ENCODE peak calls at places on chromosomes 2 and 18, in eight cellular contexts. One of them, this sample, is unnamed.

GRCh38 chr2:54256091-54256694 is at the start of gene TSPYL6:
- DNase-seq in GM23248: no peak
- DNase-seq in prostate gland: no peak
- DNase-seq in A549: no peak
- DNase-seq in upper lobe of right lung: no peak
- DNase-seq in DND-41: no peak
- DNase-seq in spleen: no peak
- DNase-seq in lower lobe of right lung: no peak
- DNase-seq in this sample: no peak

GRCh38 chr2:120631719-120632118 is 103.9 kb upstream of the GLI2 start:
- DNase-seq in lower lobe of right lung: no peak
- DNase-seq in upper lobe of right lung: peak; percentile 32
- DNase-seq in GM23248: no peak
- DNase-seq in A549: no peak
- DNase-seq in spleen: no peak
- DNase-seq in DND-41: no peak
- DNase-seq in prostate gland: no peak
- DNase-seq in this sample: no peak

GRCh38 chr2:200077210-200077650 is 121.8 kb downstream of the MAIP1 start:
- DNase-seq in DND-41: no peak
- DNase-seq in prostate gland: no peak
- DNase-seq in lower lobe of right lung: no peak
- DNase-seq in A549: peak; percentile 12
- DNase-seq in GM23248: peak; percentile 48
- DNase-seq in upper lobe of right lung: no peak
- DNase-seq in spleen: no peak
- DNase-seq in this sample: no peak

GRCh38 chr2:69767034-69767433 is 25.1 kb downstream of the ANXA4 start:
- DNase-seq in GM23248: peak; percentile 83
- DNase-seq in upper lobe of right lung: no peak
- DNase-seq in spleen: no peak
- DNase-seq in A549: no peak
- DNase-seq in prostate gland: no peak
- DNase-seq in DND-41: no peak
- DNase-seq in lower lobe of right lung: no peak
- DNase-seq in this sample: no peak

GRCh38 chr2:61898810-61899209 is 6.7 kb upstream of the COMMD1 start:
- DNase-seq in A549: no peak
- DNase-seq in spleen: no peak
- DNase-seq in upper lobe of right lung: no peak
- DNase-seq in prostate gland: no peak
- DNase-seq in lower lobe of right lung: no peak
- DNase-seq in GM23248: peak; percentile 47
- DNase-seq in DND-41: no peak
- DNase-seq in this sample: no peak

GRCh38 chr2:205686231-205687017 is 4.1 kb downstream of the NRP2 start:
- DNase-seq in A549: no peak
- DNase-seq in upper lobe of right lung: no peak
- DNase-seq in GM23248: peak; percentile 57
- DNase-seq in spleen: no peak
- DNase-seq in prostate gland: no peak
- DNase-seq in DND-41: no peak
- DNase-seq in lower lobe of right lung: no peak
- DNase-seq in this sample: no peak

GRCh38 chr2:144605232-144605631 is 85.3 kb upstream of the ZEB2 start:
- DNase-seq in DND-41: no peak
- DNase-seq in lower lobe of right lung: no peak
- DNase-seq in upper lobe of right lung: no peak
- DNase-seq in spleen: no peak
- DNase-seq in prostate gland: no peak
- DNase-seq in GM23248: no peak
- DNase-seq in A549: no peak
- DNase-seq in this sample: no peak

GRCh38 chr2:21441442-21441841 is 317.7 kb downstream of the TDRD15 start:
- DNase-seq in GM23248: no peak
- DNase-seq in prostate gland: no peak
- DNase-seq in upper lobe of right lung: no peak
- DNase-seq in DND-41: no peak
- DNase-seq in lower lobe of right lung: no peak
- DNase-seq in A549: no peak
- DNase-seq in spleen: no peak
- DNase-seq in this sample: no peak

GRCh38 chr2:154158101-154158500 is 286.4 kb downstream of the GALNT13 start:
- DNase-seq in A549: no peak
- DNase-seq in prostate gland: no peak
- DNase-seq in upper lobe of right lung: no peak
- DNase-seq in spleen: no peak
- DNase-seq in lower lobe of right lung: no peak
- DNase-seq in GM23248: peak; percentile 5
- DNase-seq in DND-41: no peak
- DNase-seq in this sample: no peak

GRCh38 chr2:168661404-168661869 is 141.0 kb upstream of the NOSTRIN start:
- DNase-seq in upper lobe of right lung: no peak
- DNase-seq in A549: no peak
- DNase-seq in lower lobe of right lung: no peak
- DNase-seq in DND-41: no peak
- DNase-seq in prostate gland: no peak
- DNase-seq in GM23248: no peak
- DNase-seq in spleen: no peak
- DNase-seq in this sample: peak; percentile 84

GRCh38 chr18:58520964-58521363 is 107.9 kb downstream of the ALPK2 start:
- DNase-seq in upper lobe of right lung: no peak
- DNase-seq in prostate gland: no peak
- DNase-seq in lower lobe of right lung: no peak
- DNase-seq in A549: no peak
- DNase-seq in spleen: no peak
- DNase-seq in GM23248: peak; percentile 48
- DNase-seq in DND-41: no peak
- DNase-seq in this sample: no peak

GRCh38 chr2:1990724-1991123 is 246.4 kb upstream of the PXDN start:
- DNase-seq in upper lobe of right lung: no peak
- DNase-seq in spleen: no peak
- DNase-seq in lower lobe of right lung: no peak
- DNase-seq in A549: no peak
- DNase-seq in GM23248: peak; percentile 39
- DNase-seq in prostate gland: no peak
- DNase-seq in DND-41: no peak
- DNase-seq in this sample: no peak

GRCh38 chr2:181924336-181924735 is 32.8 kb downstream of the ITPRID2 start:
- DNase-seq in prostate gland: no peak
- DNase-seq in upper lobe of right lung: no peak
- DNase-seq in DND-41: no peak
- DNase-seq in GM23248: no peak
- DNase-seq in A549: no peak
- DNase-seq in lower lobe of right lung: no peak
- DNase-seq in spleen: no peak
- DNase-seq in this sample: peak; percentile 88

GRCh38 chr2:71589763-71590162 is 136.4 kb downstream of the DYSF start:
- DNase-seq in lower lobe of right lung: no peak
- DNase-seq in DND-41: no peak
- DNase-seq in GM23248: no peak
- DNase-seq in prostate gland: no peak
- DNase-seq in spleen: no peak
- DNase-seq in A549: no peak
- DNase-seq in upper lobe of right lung: no peak
- DNase-seq in this sample: no peak

GRCh38 chr18:75679347-75679746 is 251.8 kb upstream of the SMIM21 start:
- DNase-seq in prostate gland: no peak
- DNase-seq in DND-41: no peak
- DNase-seq in lower lobe of right lung: no peak
- DNase-seq in A549: no peak
- DNase-seq in GM23248: no peak
- DNase-seq in spleen: no peak
- DNase-seq in upper lobe of right lung: no peak
- DNase-seq in this sample: no peak

GRCh38 chr2:27087823-27088410 is 1.3 kb downstream of the KHK start:
- DNase-seq in lower lobe of right lung: no peak
- DNase-seq in A549: no peak
- DNase-seq in GM23248: no peak
- DNase-seq in DND-41: no peak
- DNase-seq in prostate gland: no peak
- DNase-seq in spleen: peak; percentile 35
- DNase-seq in upper lobe of right lung: no peak
- DNase-seq in this sample: no peak

GRCh38 chr18:45728341-45729010 is 4.5 kb downstream of the SLC14A1 start:
- DNase-seq in upper lobe of right lung: no peak
- DNase-seq in lower lobe of right lung: no peak
- DNase-seq in A549: no peak
- DNase-seq in prostate gland: no peak
- DNase-seq in spleen: no peak
- DNase-seq in DND-41: no peak
- DNase-seq in GM23248: peak; percentile 36
- DNase-seq in this sample: no peak

GRCh38 chr2:104938226-104938941 is 84.5 kb downstream of the POU3F3 start:
- DNase-seq in upper lobe of right lung: no peak
- DNase-seq in A549: no peak
- DNase-seq in spleen: no peak
- DNase-seq in prostate gland: no peak
- DNase-seq in lower lobe of right lung: no peak
- DNase-seq in DND-41: no peak
- DNase-seq in GM23248: no peak
- DNase-seq in this sample: no peak

GRCh38 chr2:159716857-159717256 is 4.6 kb downstream of the MARCHF7 start:
- DNase-seq in DND-41: no peak
- DNase-seq in lower lobe of right lung: no peak
- DNase-seq in spleen: no peak
- DNase-seq in prostate gland: no peak
- DNase-seq in upper lobe of right lung: no peak
- DNase-seq in A549: no peak
- DNase-seq in GM23248: no peak
- DNase-seq in this sample: no peak

GRCh38 chr2:159720676-159721075 is 8.4 kb downstream of the MARCHF7 start:
- DNase-seq in DND-41: no peak
- DNase-seq in upper lobe of right lung: no peak
- DNase-seq in lower lobe of right lung: no peak
- DNase-seq in A549: no peak
- DNase-seq in GM23248: no peak
- DNase-seq in spleen: no peak
- DNase-seq in prostate gland: no peak
- DNase-seq in this sample: no peak

GRCh38 chr2:159725713-159726112 is 13.4 kb downstream of the MARCHF7 start:
- DNase-seq in DND-41: no peak
- DNase-seq in GM23248: no peak
- DNase-seq in lower lobe of right lung: no peak
- DNase-seq in prostate gland: no peak
- DNase-seq in A549: no peak
- DNase-seq in spleen: no peak
- DNase-seq in upper lobe of right lung: no peak
- DNase-seq in this sample: no peak

GRCh38 chr2:159722580-159722979 is 10.3 kb downstream of the MARCHF7 start:
- DNase-seq in prostate gland: no peak
- DNase-seq in spleen: no peak
- DNase-seq in upper lobe of right lung: no peak
- DNase-seq in lower lobe of right lung: no peak
- DNase-seq in DND-41: no peak
- DNase-seq in A549: no peak
- DNase-seq in GM23248: no peak
- DNase-seq in this sample: no peak
- H3K9me3 ChIP-seq in prostate gland: no peaks in the 10 kb centered on the region
- H3K9me3 ChIP-seq in spleen: peaks cover 6% of the 10 kb centered on the region
- H3K9me3 ChIP-seq in upper lobe of right lung: no peaks in the 10 kb centered on the region
- H3K9me3 ChIP-seq in lower lobe of right lung: no peaks in the 10 kb centered on the region
- H3K9me3 ChIP-seq in DND-41: no peaks in the 10 kb centered on the region
- H3K9me3 ChIP-seq in A549: no peaks in the 10 kb centered on the region
- H3K9me3 ChIP-seq in GM23248: no peaks in the 10 kb centered on the region
- H3K9me3 ChIP-seq in this sample: no peaks in the 10 kb centered on the region

DNA sequence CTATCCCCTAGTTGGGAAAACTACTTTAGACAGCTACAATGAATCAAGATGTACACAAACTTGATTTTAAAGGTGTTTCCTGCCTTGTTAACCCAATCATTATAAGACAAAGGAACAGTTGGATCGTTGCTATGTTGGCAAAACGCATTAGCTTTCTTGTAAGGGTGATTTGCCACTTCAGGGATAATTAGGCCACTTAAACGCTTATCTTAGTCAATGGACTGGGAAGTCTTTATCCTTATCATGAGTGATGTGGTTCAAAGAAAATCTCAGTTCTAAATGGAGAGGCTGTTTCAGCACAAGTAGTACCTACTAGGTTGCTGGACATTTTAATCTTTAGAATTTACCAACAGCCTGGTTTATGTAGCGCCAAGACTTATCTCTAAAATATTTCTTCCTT is 406.1 kb upstream of the MEX3C start:
- DNase-seq in GM23248: no peak
- DNase-seq in spleen: no peak
- DNase-seq in upper lobe of right lung: no peak
- DNase-seq in DND-41: no peak
- DNase-seq in lower lobe of right lung: no peak
- DNase-seq in prostate gland: no peak
- DNase-seq in A549: no peak
- DNase-seq in this sample: no peak
- H3K4me1 ChIP-seq in GM23248: no peaks in the 10 kb centered on the region
- H3K4me1 ChIP-seq in spleen: no peaks in the 10 kb centered on the region
- H3K4me1 ChIP-seq in upper lobe of right lung: no peaks in the 10 kb centered on the region
- H3K4me1 ChIP-seq in DND-41: no peaks in the 10 kb centered on the region
- H3K4me1 ChIP-seq in lower lobe of right lung: no peaks in the 10 kb centered on the region
- H3K4me1 ChIP-seq in prostate gland: no peaks in the 10 kb centered on the region
- H3K4me1 ChIP-seq in A549: no peaks in the 10 kb centered on the region
- H3K4me1 ChIP-seq in this sample: no peaks in the 10 kb centered on the region

DNA sequence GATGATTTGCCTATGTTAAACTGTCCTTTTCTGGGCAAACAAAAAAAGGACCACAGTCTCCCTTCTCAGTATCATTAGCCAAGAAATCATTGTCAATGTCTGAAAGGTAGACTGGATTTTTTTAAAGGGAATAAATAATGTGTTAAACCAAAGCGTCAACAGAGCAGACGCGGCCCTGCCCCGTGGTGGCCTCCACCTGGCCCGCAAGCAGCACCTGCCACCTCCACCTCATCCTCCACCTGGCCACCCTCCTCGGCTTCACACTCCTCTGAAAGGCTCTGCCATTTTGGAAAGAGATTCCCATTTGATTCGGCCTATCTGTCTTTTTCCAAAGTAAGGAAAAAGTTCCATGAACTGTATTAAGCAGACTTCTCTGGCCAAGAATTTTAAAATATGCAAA is 67.9 kb upstream of the TMEM200C start:
- DNase-seq in spleen: no peak
- DNase-seq in lower lobe of right lung: no peak
- DNase-seq in A549: no peak
- DNase-seq in upper lobe of right lung: no peak
- DNase-seq in prostate gland: no peak
- DNase-seq in GM23248: no peak
- DNase-seq in DND-41: no peak
- DNase-seq in this sample: no peak
- H3K9me3 ChIP-seq in spleen: no peaks in the 10 kb centered on the region
- H3K9me3 ChIP-seq in lower lobe of right lung: no peaks in the 10 kb centered on the region
- H3K9me3 ChIP-seq in A549: no peaks in the 10 kb centered on the region
- H3K9me3 ChIP-seq in upper lobe of right lung: no peaks in the 10 kb centered on the region
- H3K9me3 ChIP-seq in prostate gland: no peaks in the 10 kb centered on the region
- H3K9me3 ChIP-seq in GM23248: no peaks in the 10 kb centered on the region
- H3K9me3 ChIP-seq in DND-41: no peaks in the 10 kb centered on the region
- H3K9me3 ChIP-seq in this sample: no peaks in the 10 kb centered on the region

DNA sequence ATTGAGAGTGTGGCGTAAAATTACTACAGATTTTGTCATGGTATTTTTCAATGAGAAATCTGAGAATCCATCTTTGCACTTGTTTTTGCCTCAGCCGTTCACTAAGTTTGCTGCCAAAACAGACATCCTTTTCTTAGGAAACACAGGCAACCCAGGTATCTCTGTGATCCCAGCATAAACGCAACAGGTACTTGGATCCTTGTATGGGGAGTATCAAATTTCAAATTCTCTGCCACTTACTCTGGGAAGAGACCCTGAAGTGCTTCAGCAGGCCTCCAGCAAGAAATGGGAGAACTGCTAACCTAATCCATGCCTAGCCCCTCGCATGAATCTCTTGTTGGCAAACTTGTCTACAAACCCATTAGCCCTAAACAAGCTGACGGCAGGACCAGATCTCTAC is 83.1 kb downstream of the BCL11A start:
- DNase-seq in spleen: no peak
- DNase-seq in lower lobe of right lung: no peak
- DNase-seq in prostate gland: no peak
- DNase-seq in upper lobe of right lung: no peak
- DNase-seq in A549: no peak
- DNase-seq in GM23248: no peak
- DNase-seq in DND-41: no peak
- DNase-seq in this sample: no peak
- H3K4me1 ChIP-seq in spleen: no peaks in the 10 kb centered on the region
- H3K4me1 ChIP-seq in lower lobe of right lung: no peaks in the 10 kb centered on the region
- H3K4me1 ChIP-seq in prostate gland: no peaks in the 10 kb centered on the region
- H3K4me1 ChIP-seq in upper lobe of right lung: no peaks in the 10 kb centered on the region
- H3K4me1 ChIP-seq in A549: no peaks in the 10 kb centered on the region
- H3K4me1 ChIP-seq in GM23248: peaks cover 16% of the 10 kb centered on the region
- H3K4me1 ChIP-seq in DND-41: no peaks in the 10 kb centered on the region
- H3K4me1 ChIP-seq in this sample: peaks cover 42% of the 10 kb centered on the region